ENCODE peak calls at places on chromosomes 12 and 14, in six cellular contexts. J, W, B, I, C and Z are unnamed samples.

GRCh38 chr14:66642264-66642663 is 134.3 kb downstream of the GPHN start:
- DNase-seq in J (no peak), W (no peak), B (no peak), I (no peak), C (no peak), Z (no peak)

GRCh38 chr14:75566321-75566720 is 12.1 kb upstream of the FLVCR2 start:
- DNase-seq in J (no peak), W (no peak), B (peak; percentile 48), I (peak; percentile 40), C (peak; percentile 68), Z (no peak)

GRCh38 chr12:83826112-83826511 is 1086.5 kb downstream of the SLC6A15 start:
- DNase-seq in J (no peak), W (peak; percentile 7), B (peak; percentile 77), I (no peak), C (no peak), Z (no peak)

GRCh38 chr12:17588968-17589367 is 501.0 kb downstream of the RERGL start:
- DNase-seq in J (no peak), W (peak; percentile 27), B (peak; percentile 93), I (no peak), C (no peak), Z (no peak)

GRCh38 chr14:105272623-105273022 is 24.3 kb downstream of the BTBD6 start:
- DNase-seq in J (no peak), W (no peak), B (peak; percentile 30), I (no peak), C (no peak), Z (no peak)

GRCh38 chr12:131943876-131944275 is 5.9 kb upstream of the EP400 start:
- DNase-seq in J (no peak), W (no peak), B (no peak), I (no peak), C (no peak), Z (peak; percentile 24)

GRCh38 chr12:64102339-64102738 is 119.8 kb downstream of the KICS2 start:
- DNase-seq in J (no peak), W (no peak), B (no peak), I (no peak), C (no peak), Z (no peak)

GRCh38 chr14:77184396-77185092 is 2.9 kb downstream of the TMEM63C start:
- DNase-seq in J (no peak), W (no peak), B (peak; percentile 68), I (no peak), C (no peak), Z (no peak)

GRCh38 chr14:49418789-49419188 is 167.4 kb downstream of the RPS29 start:
- DNase-seq in J (no peak), W (no peak), B (no peak), I (no peak), C (no peak), Z (no peak)

GRCh38 chr12:47781479-47782371 is 8.7 kb downstream of the SLC48A1 start:
- DNase-seq in J (no peak), W (no peak), B (peak; percentile 80), I (no peak), C (no peak), Z (no peak)

GRCh38 chr12:17642340-17642650 is 447.7 kb downstream of the RERGL start:
- DNase-seq in J (no peak), W (no peak), B (no peak), I (no peak), C (no peak), Z (no peak)

GRCh38 chr12:75483411-75483810 is 2.9 kb downstream of the GLIPR1 start:
- DNase-seq in J (no peak), W (no peak), B (no peak), I (no peak), C (no peak), Z (no peak)

GRCh38 chr12:111304642-111305071 is 64.2 kb downstream of the PHETA1 start:
- DNase-seq in J (no peak), W (no peak), B (peak; percentile 62), I (peak; percentile 18), C (no peak), Z (no peak)

GRCh38 chr14:67413806-67414769 is 2.1 kb upstream of the PLEK2 start:
- DNase-seq in J (no peak), W (no peak), B (peak; percentile 23), I (no peak), C (peak; percentile 19), Z (no peak)

GRCh38 chr14:61493239-61493638 is 171.9 kb downstream of the PRKCH start:
- DNase-seq in J (no peak), W (peak; percentile 61), B (no peak), I (no peak), C (no peak), Z (no peak)

GRCh38 chr14:93954900-93955891 is 21.2 kb downstream of the ASB2 start:
- DNase-seq in J (no peak), W (no peak), B (no peak), I (peak; percentile 34), C (no peak), Z (no peak)

GRCh38 chr14:22819191-22819988 is 4.2 kb upstream of the SLC7A7 start:
- DNase-seq in J (no peak), W (peak; percentile 61), B (peak; percentile 76), I (no peak), C (no peak), Z (peak; percentile 74)

GRCh38 chr12:117165342-117165741 is 24.9 kb downstream of the FBXO21 start:
- DNase-seq in J (no peak), W (no peak), B (no peak), I (no peak), C (no peak), Z (no peak)

GRCh38 chr12:10943167-10943566 is 4.1 kb upstream of the TAS2R14 start:
- DNase-seq in J (no peak), W (no peak), B (no peak), I (no peak), C (no peak), Z (no peak)

GRCh38 chr12:21912318-21912717 is 28.9 kb downstream of the ABCC9 start:
- DNase-seq in J (no peak), W (no peak), B (no peak), I (no peak), C (no peak), Z (no peak)

GRCh38 chr14:56378046-56378445 is 201.6 kb upstream of the TMEM260 start:
- DNase-seq in J (no peak), W (no peak), B (no peak), I (no peak), C (no peak), Z (no peak)

GRCh38 chr14:88825078-88825458 is 617 bp downstream of the TTC8 start:
- DNase-seq in J (no peak), W (no peak), B (peak; percentile 29), I (no peak), C (no peak), Z (no peak)

GRCh38 chr14:105486974-105487448 is 325 bp downstream of the CRIP1 start:
- DNase-seq in J (no peak), W (no peak), B (peak; percentile 52), I (peak; percentile 58), C (no peak), Z (peak; percentile 95)

GRCh38 chr14:48125654-48126053 is 450.2 kb upstream of the MDGA2 start:
- DNase-seq in J (no peak), W (no peak), B (peak; percentile 76), I (no peak), C (no peak), Z (no peak)

GRCh38 chr12:28424965-28425364 is 234.7 kb downstream of the CCDC91 start:
- DNase-seq in J (no peak), W (no peak), B (peak; percentile 19), I (no peak), C (no peak), Z (no peak)

GRCh38 chr14:100388137-100389050 is 65.3 kb downstream of the SLC25A47 start:
- DNase-seq in J (no peak), W (no peak), B (no peak), I (no peak), C (no peak), Z (no peak)

GRCh38 chr14:93186461-93186860 is 1.3 kb downstream of the LYSET start:
- DNase-seq in J (no peak), W (peak; percentile 48), B (no peak), I (no peak), C (no peak), Z (no peak)

GRCh38 chr12:120748242-120748641 is 22.6 kb downstream of the ACADS start:
- DNase-seq in J (no peak), W (no peak), B (peak; percentile 45), I (no peak), C (no peak), Z (no peak)

GRCh38 chr12:34395056-34396005 is 373.0 kb downstream of the ALG10 start:
- DNase-seq in J (no peak), W (no peak), B (no peak), I (no peak), C (no peak), Z (no peak)

GRCh38 chr12:44476683-44477082 is 399.4 kb downstream of the NELL2 start:
- DNase-seq in J (no peak), W (no peak), B (peak; percentile 41), I (no peak), C (no peak), Z (no peak)

GRCh38 chr14:100305446-100306255 is 593 bp downstream of the SLC25A29 start:
- DNase-seq in J (peak; percentile 40), W (no peak), B (peak; percentile 67), I (peak; percentile 44), C (peak; percentile 33), Z (peak; percentile 77)

GRCh38 chr12:31951008-31951407 is 8.2 kb upstream of the RESF1 start:
- DNase-seq in J (no peak), W (no peak), B (no peak), I (no peak), C (no peak), Z (no peak)

GRCh38 chr14:35565896-35566464 is 32.0 kb downstream of the INSM2 start:
- DNase-seq in J (no peak), W (no peak), B (no peak), I (no peak), C (no peak), Z (no peak)

GRCh38 chr12:62907067-62907466 is 27.9 kb downstream of the PPM1H start:
- DNase-seq in J (no peak), W (no peak), B (no peak), I (no peak), C (no peak), Z (no peak)

GRCh38 chr12:116143883-116144266 is 133.6 kb downstream of the MED13L start:
- DNase-seq in J (no peak), W (peak; percentile 62), B (no peak), I (no peak), C (no peak), Z (no peak)

GRCh38 chr12:77940011-77940423 is 109.3 kb downstream of the NAV3 start:
- DNase-seq in J (no peak), W (no peak), B (no peak), I (no peak), C (no peak), Z (no peak)

GRCh38 chr14:75273272-75274044 is 5.2 kb upstream of the FOS start:
- DNase-seq in J (no peak), W (peak; percentile 92), B (no peak), I (no peak), C (no peak), Z (peak; percentile 65)

GRCh38 chr12:27277846-27278260 is 33.8 kb downstream of the STK38L start:
- DNase-seq in J (no peak), W (peak; percentile 12), B (peak; percentile 48), I (no peak), C (no peak), Z (peak; percentile 39)